ENCODE peak calls at places on chromosomes 12 and 14, in ten cellular contexts. One of them, this sample, is unnamed.

GRCh38 chr12:29072631-29073030 is 76.4 kb upstream of the FAR2 start:
- DNase-seq in HuH-7: no peak
- DNase-seq in Peyer's patch: no peak
- DNase-seq in A549: no peak
- DNase-seq in NCI-H460: no peak
- DNase-seq in NB4: no peak
- DNase-seq in stimulated activated CD8-positive, alpha-beta memory T cell treated with anti-CD3 and anti-CD28 coated beads, Interleukin-2, amount 100 ng/mL, for 1 hour: no peak
- DNase-seq in colonic mucosa: no peak
- DNase-seq in psoas muscle: no peak
- DNase-seq in HTR-8/SVneo: no peak
- DNase-seq in this sample: no peak

GRCh38 chr14:105152794-105153241 is 15.8 kb downstream of the JAG2 start:
- DNase-seq in HuH-7: no peak
- DNase-seq in psoas muscle: peak
- DNase-seq in NCI-H460: no peak
- DNase-seq in NB4: no peak
- DNase-seq in colonic mucosa: no peak
- DNase-seq in Peyer's patch: no peak
- DNase-seq in A549: no peak
- DNase-seq in HTR-8/SVneo: no peak
- DNase-seq in stimulated activated CD8-positive, alpha-beta memory T cell treated with anti-CD3 and anti-CD28 coated beads, Interleukin-2, amount 100 ng/mL, for 1 hour: no peak
- DNase-seq in this sample: no peak

GRCh38 chr12:121797937-121798801 is 4.7 kb upstream of the RHOF start:
- DNase-seq in HTR-8/SVneo: no peak
- DNase-seq in psoas muscle: peak
- DNase-seq in colonic mucosa: peak
- DNase-seq in NCI-H460: no peak
- DNase-seq in NB4: no peak
- DNase-seq in stimulated activated CD8-positive, alpha-beta memory T cell treated with anti-CD3 and anti-CD28 coated beads, Interleukin-2, amount 100 ng/mL, for 1 hour: no peak
- DNase-seq in Peyer's patch: no peak
- DNase-seq in HuH-7: no peak
- DNase-seq in A549: no peak
- DNase-seq in this sample: peak

GRCh38 chr14:71554323-71554722 is 377.9 kb upstream of the RGS6 start:
- DNase-seq in stimulated activated CD8-positive, alpha-beta memory T cell treated with anti-CD3 and anti-CD28 coated beads, Interleukin-2, amount 100 ng/mL, for 1 hour: no peak
- DNase-seq in psoas muscle: no peak
- DNase-seq in Peyer's patch: no peak
- DNase-seq in HuH-7: no peak
- DNase-seq in colonic mucosa: no peak
- DNase-seq in HTR-8/SVneo: no peak
- DNase-seq in A549: no peak
- DNase-seq in NCI-H460: no peak
- DNase-seq in NB4: no peak
- DNase-seq in this sample: peak

GRCh38 chr12:55724940-55725309 is 3.9 kb downstream of the CD63 start:
- DNase-seq in NCI-H460: no peak
- DNase-seq in NB4: no peak
- DNase-seq in HuH-7: no peak
- DNase-seq in stimulated activated CD8-positive, alpha-beta memory T cell treated with anti-CD3 and anti-CD28 coated beads, Interleukin-2, amount 100 ng/mL, for 1 hour: no peak
- DNase-seq in HTR-8/SVneo: no peak
- DNase-seq in colonic mucosa: no peak
- DNase-seq in Peyer's patch: no peak
- DNase-seq in A549: no peak
- DNase-seq in psoas muscle: peak
- DNase-seq in this sample: no peak

GRCh38 chr12:77724367-77724957 is 106.2 kb upstream of the NAV3 start:
- DNase-seq in colonic mucosa: no peak
- DNase-seq in stimulated activated CD8-positive, alpha-beta memory T cell treated with anti-CD3 and anti-CD28 coated beads, Interleukin-2, amount 100 ng/mL, for 1 hour: no peak
- DNase-seq in A549: no peak
- DNase-seq in HuH-7: peak
- DNase-seq in Peyer's patch: no peak
- DNase-seq in NCI-H460: peak
- DNase-seq in psoas muscle: no peak
- DNase-seq in HTR-8/SVneo: no peak
- DNase-seq in NB4: peak
- DNase-seq in this sample: peak

GRCh38 chr14:22630486-22630885 is 13.7 kb downstream of the OR6J1 start:
- DNase-seq in colonic mucosa: no peak
- DNase-seq in HuH-7: no peak
- DNase-seq in psoas muscle: no peak
- DNase-seq in NCI-H460: no peak
- DNase-seq in NB4: no peak
- DNase-seq in A549: no peak
- DNase-seq in HTR-8/SVneo: no peak
- DNase-seq in stimulated activated CD8-positive, alpha-beta memory T cell treated with anti-CD3 and anti-CD28 coated beads, Interleukin-2, amount 100 ng/mL, for 1 hour: no peak
- DNase-seq in Peyer's patch: no peak
- DNase-seq in this sample: no peak

GRCh38 chr14:67265131-67265530 is 23.9 kb downstream of the PALS1 start:
- DNase-seq in Peyer's patch: no peak
- DNase-seq in NCI-H460: no peak
- DNase-seq in psoas muscle: no peak
- DNase-seq in colonic mucosa: no peak
- DNase-seq in stimulated activated CD8-positive, alpha-beta memory T cell treated with anti-CD3 and anti-CD28 coated beads, Interleukin-2, amount 100 ng/mL, for 1 hour: no peak
- DNase-seq in NB4: peak
- DNase-seq in A549: no peak
- DNase-seq in HTR-8/SVneo: no peak
- DNase-seq in HuH-7: no peak
- DNase-seq in this sample: no peak

GRCh38 chr12:84910549-84911241 is 1.9 kb downstream of the SLC6A15 start:
- DNase-seq in HuH-7: peak
- DNase-seq in NB4: no peak
- DNase-seq in A549: no peak
- DNase-seq in psoas muscle: no peak
- DNase-seq in HTR-8/SVneo: no peak
- DNase-seq in colonic mucosa: no peak
- DNase-seq in Peyer's patch: no peak
- DNase-seq in stimulated activated CD8-positive, alpha-beta memory T cell treated with anti-CD3 and anti-CD28 coated beads, Interleukin-2, amount 100 ng/mL, for 1 hour: no peak
- DNase-seq in NCI-H460: peak
- DNase-seq in this sample: peak

GRCh38 chr12:53532524-53533445 is 25.5 kb upstream of the NPFF start:
- DNase-seq in stimulated activated CD8-positive, alpha-beta memory T cell treated with anti-CD3 and anti-CD28 coated beads, Interleukin-2, amount 100 ng/mL, for 1 hour: no peak
- DNase-seq in NB4: no peak
- DNase-seq in A549: no peak
- DNase-seq in HTR-8/SVneo: no peak
- DNase-seq in psoas muscle: no peak
- DNase-seq in HuH-7: no peak
- DNase-seq in NCI-H460: no peak
- DNase-seq in colonic mucosa: no peak
- DNase-seq in Peyer's patch: no peak
- DNase-seq in this sample: no peak

GRCh38 chr12:52285172-52285745 is 6.1 kb downstream of the KRT81 start:
- DNase-seq in HuH-7: no peak
- DNase-seq in NCI-H460: no peak
- DNase-seq in stimulated activated CD8-positive, alpha-beta memory T cell treated with anti-CD3 and anti-CD28 coated beads, Interleukin-2, amount 100 ng/mL, for 1 hour: no peak
- DNase-seq in A549: peak
- DNase-seq in HTR-8/SVneo: peak
- DNase-seq in Peyer's patch: no peak
- DNase-seq in NB4: no peak
- DNase-seq in colonic mucosa: no peak
- DNase-seq in psoas muscle: no peak
- DNase-seq in this sample: no peak

GRCh38 chr12:53096089-53096741 is 1.3 kb upstream of the IGFBP6 start:
- DNase-seq in A549: no peak
- DNase-seq in HTR-8/SVneo: peak
- DNase-seq in colonic mucosa: peak
- DNase-seq in NCI-H460: no peak
- DNase-seq in HuH-7: no peak
- DNase-seq in stimulated activated CD8-positive, alpha-beta memory T cell treated with anti-CD3 and anti-CD28 coated beads, Interleukin-2, amount 100 ng/mL, for 1 hour: no peak
- DNase-seq in psoas muscle: peak
- DNase-seq in NB4: no peak
- DNase-seq in Peyer's patch: no peak
- DNase-seq in this sample: peak

GRCh38 chr12:63802012-63802608 is 22.4 kb downstream of the RXYLT1 start:
- DNase-seq in HuH-7: peak
- DNase-seq in A549: peak
- DNase-seq in HTR-8/SVneo: peak
- DNase-seq in stimulated activated CD8-positive, alpha-beta memory T cell treated with anti-CD3 and anti-CD28 coated beads, Interleukin-2, amount 100 ng/mL, for 1 hour: no peak
- DNase-seq in Peyer's patch: no peak
- DNase-seq in NCI-H460: peak
- DNase-seq in NB4: peak
- DNase-seq in colonic mucosa: no peak
- DNase-seq in psoas muscle: no peak
- DNase-seq in this sample: peak

GRCh38 chr12:53476769-53477209 is 22.5 kb downstream of the MAP3K12 start:
- DNase-seq in colonic mucosa: no peak
- DNase-seq in psoas muscle: no peak
- DNase-seq in stimulated activated CD8-positive, alpha-beta memory T cell treated with anti-CD3 and anti-CD28 coated beads, Interleukin-2, amount 100 ng/mL, for 1 hour: no peak
- DNase-seq in HuH-7: no peak
- DNase-seq in NCI-H460: peak
- DNase-seq in A549: no peak
- DNase-seq in NB4: peak
- DNase-seq in Peyer's patch: no peak
- DNase-seq in HTR-8/SVneo: no peak
- DNase-seq in this sample: peak

GRCh38 chr14:92397140-92397815 is 74.3 kb downstream of the SLC24A4 start:
- DNase-seq in A549: peak
- DNase-seq in HuH-7: no peak
- DNase-seq in stimulated activated CD8-positive, alpha-beta memory T cell treated with anti-CD3 and anti-CD28 coated beads, Interleukin-2, amount 100 ng/mL, for 1 hour: no peak
- DNase-seq in colonic mucosa: no peak
- DNase-seq in HTR-8/SVneo: peak
- DNase-seq in psoas muscle: no peak
- DNase-seq in NCI-H460: peak
- DNase-seq in NB4: no peak
- DNase-seq in Peyer's patch: no peak
- DNase-seq in this sample: peak

GRCh38 chr12:4908694-4909396 is 860 bp upstream of the KCNA1 start:
- DNase-seq in NCI-H460: no peak
- DNase-seq in NB4: no peak
- DNase-seq in colonic mucosa: no peak
- DNase-seq in stimulated activated CD8-positive, alpha-beta memory T cell treated with anti-CD3 and anti-CD28 coated beads, Interleukin-2, amount 100 ng/mL, for 1 hour: no peak
- DNase-seq in A549: no peak
- DNase-seq in psoas muscle: no peak
- DNase-seq in HTR-8/SVneo: no peak
- DNase-seq in Peyer's patch: no peak
- DNase-seq in HuH-7: no peak
- DNase-seq in this sample: peak

GRCh38 chr14:90552465-90553297 is 155.9 kb downstream of the CALM1 start:
- DNase-seq in colonic mucosa: no peak
- DNase-seq in HTR-8/SVneo: no peak
- DNase-seq in HuH-7: no peak
- DNase-seq in stimulated activated CD8-positive, alpha-beta memory T cell treated with anti-CD3 and anti-CD28 coated beads, Interleukin-2, amount 100 ng/mL, for 1 hour: no peak
- DNase-seq in NB4: no peak
- DNase-seq in A549: no peak
- DNase-seq in psoas muscle: no peak
- DNase-seq in NCI-H460: no peak
- DNase-seq in Peyer's patch: no peak
- DNase-seq in this sample: no peak

GRCh38 chr12:70045036-70045435 is 198.2 kb upstream of the CNOT2 start:
- DNase-seq in NB4: no peak
- DNase-seq in HuH-7: no peak
- DNase-seq in HTR-8/SVneo: no peak
- DNase-seq in stimulated activated CD8-positive, alpha-beta memory T cell treated with anti-CD3 and anti-CD28 coated beads, Interleukin-2, amount 100 ng/mL, for 1 hour: no peak
- DNase-seq in Peyer's patch: no peak
- DNase-seq in A549: no peak
- DNase-seq in NCI-H460: no peak
- DNase-seq in psoas muscle: no peak
- DNase-seq in colonic mucosa: peak
- DNase-seq in this sample: no peak

GRCh38 chr14:92122761-92123160 is 992 bp downstream of the CPSF2 start:
- DNase-seq in psoas muscle: no peak
- DNase-seq in stimulated activated CD8-positive, alpha-beta memory T cell treated with anti-CD3 and anti-CD28 coated beads, Interleukin-2, amount 100 ng/mL, for 1 hour: no peak
- DNase-seq in NCI-H460: no peak
- DNase-seq in NB4: no peak
- DNase-seq in Peyer's patch: no peak
- DNase-seq in colonic mucosa: no peak
- DNase-seq in HuH-7: no peak
- DNase-seq in A549: no peak
- DNase-seq in HTR-8/SVneo: no peak
- DNase-seq in this sample: peak

GRCh38 chr14:55101698-55102097 is 27.4 kb upstream of the LGALS3 start:
- DNase-seq in Peyer's patch: no peak
- DNase-seq in A549: no peak
- DNase-seq in HTR-8/SVneo: no peak
- DNase-seq in HuH-7: no peak
- DNase-seq in psoas muscle: no peak
- DNase-seq in NCI-H460: no peak
- DNase-seq in stimulated activated CD8-positive, alpha-beta memory T cell treated with anti-CD3 and anti-CD28 coated beads, Interleukin-2, amount 100 ng/mL, for 1 hour: no peak
- DNase-seq in colonic mucosa: peak
- DNase-seq in NB4: no peak
- DNase-seq in this sample: no peak

GRCh38 chr14:83860757-83861156 is 1669.2 kb upstream of the FLRT2 start:
- DNase-seq in Peyer's patch: no peak
- DNase-seq in A549: no peak
- DNase-seq in psoas muscle: no peak
- DNase-seq in HTR-8/SVneo: no peak
- DNase-seq in NCI-H460: no peak
- DNase-seq in colonic mucosa: no peak
- DNase-seq in HuH-7: no peak
- DNase-seq in stimulated activated CD8-positive, alpha-beta memory T cell treated with anti-CD3 and anti-CD28 coated beads, Interleukin-2, amount 100 ng/mL, for 1 hour: no peak
- DNase-seq in NB4: no peak
- DNase-seq in this sample: no peak

This sample was measured in left kidney.